ENCODE peak calls at places on chromosomes 11 and 22, in six cellular contexts. One of them, this sample, is unnamed.

GRCh38 chr22:24810043-24810749 is 4.2 kb downstream of the SGSM1 start:
- DNase-seq in NCI-H524: peak; percentile 19
- DNase-seq in stimulated activated CD8-positive, alpha-beta memory T cell treated with anti-CD3 and anti-CD28 coated beads, Interleukin-15, amount 100 ng/mL, for 48 hours: no peak
- DNase-seq in NCI-H1092: peak; percentile 83
- DNase-seq in WTC11: no peak
- DNase-seq in posterior cingulate gyrus: peak; percentile 59
- DNase-seq in this sample: peak; percentile 34

GRCh38 chr11:132862137-132862536 is 670.2 kb downstream of the OPCML start:
- DNase-seq in NCI-H524: no peak
- DNase-seq in stimulated activated CD8-positive, alpha-beta memory T cell treated with anti-CD3 and anti-CD28 coated beads, Interleukin-15, amount 100 ng/mL, for 48 hours: no peak
- DNase-seq in NCI-H1092: no peak
- DNase-seq in WTC11: no peak
- DNase-seq in posterior cingulate gyrus: no peak
- DNase-seq in this sample: no peak

GRCh38 chr11:120832609-120833221 is 191.2 kb upstream of the TBCEL start:
- DNase-seq in NCI-H524: peak; percentile 89
- DNase-seq in stimulated activated CD8-positive, alpha-beta memory T cell treated with anti-CD3 and anti-CD28 coated beads, Interleukin-15, amount 100 ng/mL, for 48 hours: no peak
- DNase-seq in NCI-H1092: no peak
- DNase-seq in WTC11: no peak
- DNase-seq in posterior cingulate gyrus: peak; percentile 35
- DNase-seq in this sample: peak; percentile 30

GRCh38 chr11:32891657-32892354 is 805 bp upstream of the QSER1 start:
- DNase-seq in NCI-H524: peak; percentile 76
- DNase-seq in stimulated activated CD8-positive, alpha-beta memory T cell treated with anti-CD3 and anti-CD28 coated beads, Interleukin-15, amount 100 ng/mL, for 48 hours: no peak
- DNase-seq in NCI-H1092: peak; percentile 59
- DNase-seq in WTC11: no peak
- DNase-seq in posterior cingulate gyrus: no peak
- DNase-seq in this sample: no peak

GRCh38 chr11:126543691-126544090 is 188.2 kb downstream of the ST3GAL4 start:
- DNase-seq in NCI-H524: no peak
- DNase-seq in stimulated activated CD8-positive, alpha-beta memory T cell treated with anti-CD3 and anti-CD28 coated beads, Interleukin-15, amount 100 ng/mL, for 48 hours: no peak
- DNase-seq in NCI-H1092: no peak
- DNase-seq in WTC11: no peak
- DNase-seq in posterior cingulate gyrus: no peak
- DNase-seq in this sample: no peak

GRCh38 chr22:45518580-45518991 is 15.9 kb downstream of the FBLN1 start:
- DNase-seq in NCI-H524: no peak
- DNase-seq in stimulated activated CD8-positive, alpha-beta memory T cell treated with anti-CD3 and anti-CD28 coated beads, Interleukin-15, amount 100 ng/mL, for 48 hours: no peak
- DNase-seq in NCI-H1092: no peak
- DNase-seq in WTC11: no peak
- DNase-seq in posterior cingulate gyrus: no peak
- DNase-seq in this sample: no peak

GRCh38 chr11:78574386-78575381 is at the start of gene NARS2:
- DNase-seq in NCI-H524: peak; percentile 95
- DNase-seq in stimulated activated CD8-positive, alpha-beta memory T cell treated with anti-CD3 and anti-CD28 coated beads, Interleukin-15, amount 100 ng/mL, for 48 hours: peak; percentile 95
- DNase-seq in NCI-H1092: peak; percentile 98
- DNase-seq in WTC11: peak; percentile 95
- DNase-seq in posterior cingulate gyrus: peak; percentile 97
- DNase-seq in this sample: peak; percentile 87

GRCh38 chr11:87180743-87181142 is 143.0 kb downstream of the TMEM135 start:
- DNase-seq in NCI-H524: no peak
- DNase-seq in stimulated activated CD8-positive, alpha-beta memory T cell treated with anti-CD3 and anti-CD28 coated beads, Interleukin-15, amount 100 ng/mL, for 48 hours: no peak
- DNase-seq in NCI-H1092: no peak
- DNase-seq in WTC11: no peak
- DNase-seq in posterior cingulate gyrus: no peak
- DNase-seq in this sample: no peak

GRCh38 chr11:1807628-1807995 is 27.2 kb upstream of the SYT8 start:
- DNase-seq in NCI-H524: peak; percentile 4
- DNase-seq in stimulated activated CD8-positive, alpha-beta memory T cell treated with anti-CD3 and anti-CD28 coated beads, Interleukin-15, amount 100 ng/mL, for 48 hours: no peak
- DNase-seq in NCI-H1092: no peak
- DNase-seq in WTC11: no peak
- DNase-seq in posterior cingulate gyrus: no peak
- DNase-seq in this sample: no peak

GRCh38 chr11:16607675-16608644 is 130.5 kb upstream of the C11orf58 start:
- DNase-seq in NCI-H524: peak; percentile 63
- DNase-seq in stimulated activated CD8-positive, alpha-beta memory T cell treated with anti-CD3 and anti-CD28 coated beads, Interleukin-15, amount 100 ng/mL, for 48 hours: no peak
- DNase-seq in NCI-H1092: peak; percentile 70
- DNase-seq in WTC11: peak; percentile 78
- DNase-seq in posterior cingulate gyrus: peak; percentile 55
- DNase-seq in this sample: no peak

GRCh38 chr11:103079833-103080232 is 12.1 kb downstream of the DCUN1D5 start:
- DNase-seq in NCI-H524: no peak
- DNase-seq in stimulated activated CD8-positive, alpha-beta memory T cell treated with anti-CD3 and anti-CD28 coated beads, Interleukin-15, amount 100 ng/mL, for 48 hours: no peak
- DNase-seq in NCI-H1092: no peak
- DNase-seq in WTC11: no peak
- DNase-seq in posterior cingulate gyrus: no peak
- DNase-seq in this sample: no peak

GRCh38 chr11:12768731-12769673 is 94.8 kb downstream of the TEAD1 start:
- DNase-seq in NCI-H524: no peak
- DNase-seq in stimulated activated CD8-positive, alpha-beta memory T cell treated with anti-CD3 and anti-CD28 coated beads, Interleukin-15, amount 100 ng/mL, for 48 hours: no peak
- DNase-seq in NCI-H1092: no peak
- DNase-seq in WTC11: no peak
- DNase-seq in posterior cingulate gyrus: no peak
- DNase-seq in this sample: no peak

GRCh38 chr22:21764038-21764804 is 28.6 kb upstream of the YPEL1 start:
- DNase-seq in NCI-H524: no peak
- DNase-seq in stimulated activated CD8-positive, alpha-beta memory T cell treated with anti-CD3 and anti-CD28 coated beads, Interleukin-15, amount 100 ng/mL, for 48 hours: no peak
- DNase-seq in NCI-H1092: no peak
- DNase-seq in WTC11: no peak
- DNase-seq in posterior cingulate gyrus: peak; percentile 35
- DNase-seq in this sample: no peak

GRCh38 chr11:126426820-126427749 is 71.6 kb downstream of the ST3GAL4 start:
- DNase-seq in NCI-H524: no peak
- DNase-seq in stimulated activated CD8-positive, alpha-beta memory T cell treated with anti-CD3 and anti-CD28 coated beads, Interleukin-15, amount 100 ng/mL, for 48 hours: no peak
- DNase-seq in NCI-H1092: no peak
- DNase-seq in WTC11: no peak
- DNase-seq in posterior cingulate gyrus: peak; percentile 55
- DNase-seq in this sample: no peak

GRCh38 chr22:42156121-42156520 is 25.5 kb upstream of the CYP2D6 start:
- DNase-seq in NCI-H524: no peak
- DNase-seq in stimulated activated CD8-positive, alpha-beta memory T cell treated with anti-CD3 and anti-CD28 coated beads, Interleukin-15, amount 100 ng/mL, for 48 hours: no peak
- DNase-seq in NCI-H1092: no peak
- DNase-seq in WTC11: no peak
- DNase-seq in posterior cingulate gyrus: no peak
- DNase-seq in this sample: no peak

GRCh38 chr22:29117799-29118477 is 45.1 kb downstream of the KREMEN1 start:
- DNase-seq in NCI-H524: no peak
- DNase-seq in stimulated activated CD8-positive, alpha-beta memory T cell treated with anti-CD3 and anti-CD28 coated beads, Interleukin-15, amount 100 ng/mL, for 48 hours: no peak
- DNase-seq in NCI-H1092: no peak
- DNase-seq in WTC11: no peak
- DNase-seq in posterior cingulate gyrus: no peak
- DNase-seq in this sample: no peak

GRCh38 chr11:100681064-100681502 is 6.0 kb upstream of the ARHGAP42 start:
- DNase-seq in NCI-H524: no peak
- DNase-seq in stimulated activated CD8-positive, alpha-beta memory T cell treated with anti-CD3 and anti-CD28 coated beads, Interleukin-15, amount 100 ng/mL, for 48 hours: no peak
- DNase-seq in NCI-H1092: peak; percentile 43
- DNase-seq in WTC11: peak; percentile 50
- DNase-seq in posterior cingulate gyrus: no peak
- DNase-seq in this sample: no peak